ENCODE peak calls at places on chromosomes 3 and 15, in seven cellular contexts. S is neuronal stem cell, W is H9, Z is IMR-90, C is H1, P is mesenchymal stem cell, O is trophoblast cell. F is an unnamed sample.

GRCh38 chr15:76335129-76335850 is 1.3 kb upstream of the ISL2 start:
- DNase-seq in S (no peak), W (peak; percentile 72), Z (no peak), C (no peak), P (no peak), O (no peak), F (peak; percentile 81)

GRCh38 chr3:72343078-72343477 is 505.2 kb downstream of the SHQ1 start:
- DNase-seq in S (no peak), W (no peak), Z (peak; percentile 57), C (no peak), P (peak; percentile 32), O (peak; percentile 55), F (no peak)

GRCh38 chr3:120144267-120144666 is 50.0 kb upstream of the GSK3B start:
- DNase-seq in S (no peak), W (no peak), Z (peak; percentile 43), C (no peak), P (no peak), O (peak; percentile 90), F (peak; percentile 79)

GRCh38 chr15:76327191-76328105 is 9.1 kb upstream of the ISL2 start:
- DNase-seq in S (no peak), W (no peak), Z (peak; percentile 70), C (no peak), P (no peak), O (no peak), F (peak; percentile 13)

GRCh38 chr3:28347374-28348285 is 891 bp upstream of the ZCWPW2 start:
- DNase-seq in S (no peak), W (no peak), Z (peak; percentile 65), C (no peak), P (peak; percentile 38), O (peak; percentile 11), F (peak; percentile 18)

GRCh38 chr3:195123196-195123805 is 147.7 kb downstream of the XXYLT1 start:
- DNase-seq in S (no peak), W (peak; percentile 53), Z (peak; percentile 32), C (no peak), P (peak; percentile 52), O (no peak), F (peak; percentile 90)

GRCh38 chr3:12246758-12247157 is 42.1 kb upstream of the PPARG start:
- DNase-seq in S (no peak), W (no peak), Z (no peak), C (no peak), P (no peak), O (no peak), F (no peak)

GRCh38 chr3:120450914-120451669 is at the start of gene FSTL1:
- DNase-seq in S (peak; percentile 80), W (peak; percentile 80), Z (peak; percentile 70), C (no peak), P (peak; percentile 68), O (no peak), F (peak; percentile 89)

DNA sequence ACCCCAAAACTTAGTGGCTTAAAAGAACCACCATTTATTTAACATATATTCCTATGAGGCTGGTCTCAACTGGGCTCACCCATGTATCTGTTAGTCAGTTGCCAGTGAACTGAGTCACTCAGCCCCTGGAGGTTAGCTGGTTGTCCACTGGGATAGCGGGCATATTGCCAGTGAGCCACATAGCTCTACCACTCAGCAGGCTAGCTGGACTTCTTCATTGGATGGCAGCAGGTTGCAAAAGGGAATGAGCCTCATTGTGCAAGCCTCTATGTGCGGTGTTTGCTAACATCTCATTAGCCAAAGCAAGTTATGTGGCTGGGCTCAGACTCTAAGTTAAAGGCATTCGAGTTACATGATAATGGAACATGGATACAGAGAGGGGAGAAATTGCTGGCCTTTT is 8.5 kb downstream of the BTD start:
- DNase-seq in S (no peak), W (no peak), Z (peak; percentile 75), C (no peak), P (peak; percentile 75), O (no peak), F (no peak)
- H3K9ac ChIP-seq in S (no peak overlapping the region), W (no peak overlapping the region), Z (no peak overlapping the region), C (no peak overlapping the region), P (no peak overlapping the region), O (no peak overlapping the region), F (no peak overlapping the region)

GRCh38 chr15:77762747-77763146 is 130.0 kb upstream of the LINGO1 start:
- DNase-seq in S (no peak), W (no peak), Z (no peak), C (no peak), P (no peak), O (no peak), F (no peak)

GRCh38 chr15:77764095-77764494 is 131.4 kb upstream of the LINGO1 start:
- DNase-seq in S (no peak), W (no peak), Z (no peak), C (no peak), P (no peak), O (no peak), F (no peak)

DNA sequence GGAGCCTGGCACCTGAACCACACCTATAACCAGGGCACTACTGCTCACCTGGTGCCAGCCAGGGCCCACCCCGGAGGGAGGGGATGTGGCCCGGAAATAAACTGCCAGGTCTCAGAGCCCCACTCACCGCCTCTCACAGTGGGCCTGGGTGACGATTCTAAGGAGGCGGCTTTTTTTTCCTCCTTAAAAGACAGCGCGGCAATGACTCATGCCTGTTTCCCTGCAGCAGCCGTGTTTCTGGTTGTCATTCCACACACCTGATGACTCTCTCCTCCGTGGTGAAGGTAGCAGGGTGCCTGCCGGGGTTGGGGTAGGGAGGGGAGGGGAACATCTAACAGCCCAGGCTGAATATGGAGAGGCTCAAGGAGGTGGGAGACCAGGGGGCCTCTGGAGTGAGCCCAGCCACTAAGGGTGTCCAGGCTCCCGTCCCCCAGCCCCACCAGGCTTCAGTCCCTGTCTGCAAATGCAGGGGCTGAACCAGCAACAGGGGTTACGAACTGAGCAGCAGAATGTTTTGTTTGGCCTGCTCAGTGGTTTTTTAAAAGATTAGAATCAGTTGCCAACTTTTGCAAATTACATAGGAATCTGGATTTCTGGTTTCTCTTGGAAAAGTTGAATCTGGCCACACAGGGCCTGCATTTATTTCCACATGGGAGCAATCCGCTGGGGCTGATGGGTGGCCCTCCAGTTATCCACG is 127.3 kb upstream of the LINGO1 start:
- DNase-seq in S (no peak), W (no peak), Z (no peak), C (no peak), P (no peak), O (no peak), F (no peak)
- H2BK120ac ChIP-seq in S (no peak overlapping the region), W (no peak overlapping the region), Z (no peak overlapping the region), C (no peak overlapping the region), P (no peak overlapping the region), O (no peak overlapping the region), F (no peak overlapping the region)

DNA sequence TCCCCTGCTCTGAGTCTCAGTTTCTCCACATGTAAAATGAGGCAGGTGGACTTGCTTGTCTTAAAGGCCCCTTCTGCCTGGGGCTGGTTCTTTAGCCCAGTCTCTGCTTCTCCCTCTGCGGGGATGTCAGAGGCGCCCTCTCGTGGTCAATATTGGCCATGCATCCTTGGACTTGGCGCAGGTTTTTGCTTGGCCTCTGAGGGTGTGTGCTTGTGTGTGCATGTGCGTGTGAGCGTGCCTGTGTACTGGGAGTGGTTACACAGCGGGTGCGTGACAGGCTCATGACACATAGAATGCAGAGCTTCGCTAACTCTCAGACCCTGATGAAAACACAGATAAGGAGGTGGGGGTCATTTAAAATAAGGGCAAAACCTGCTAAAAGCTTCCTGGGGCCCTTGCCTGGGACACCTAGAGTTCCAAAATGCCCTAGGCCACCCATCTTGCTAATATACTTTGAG is 160.9 kb downstream of the SMAD6 start:
- DNase-seq in S (peak; percentile 82), W (peak; percentile 85), Z (peak; percentile 87), C (peak; percentile 77), P (peak; percentile 92), O (peak; percentile 86), F (peak; percentile 90)
- H3K23ac ChIP-seq in S (no peak overlapping the region), W (no peak overlapping the region), Z (no peak overlapping the region), C (no peak overlapping the region), P (no peak overlapping the region), O (no peak overlapping the region), F (no peak overlapping the region)

GRCh38 chr3:133369041-133369440 is 30.8 kb upstream of the BFSP2 start:
- DNase-seq in S (no peak), W (no peak), Z (no peak), C (no peak), P (no peak), O (no peak), F (no peak)
- H3K9ac ChIP-seq in S (no peak overlapping the region), W (no peak overlapping the region), Z (no peak overlapping the region), C (no peak overlapping the region), P (no peak overlapping the region), O (no peak overlapping the region), F (no peak overlapping the region)